ENCODE peak calls at places on chromosomes 1 and 21, in six cellular contexts. One of them, this sample, is unnamed.

GRCh38 chr1:180800945-180801344 is 111.8 kb upstream of the KIAA1614 start:
- DNase-seq in K562: no peak
- DNase-seq in HCT116: no peak
- DNase-seq in SK-N-SH: peak; percentile 12
- DNase-seq in GM12878: no peak
- DNase-seq in HepG2: no peak
- DNase-seq in this sample: no peak

GRCh38 chr1:77322061-77322900 is 40.5 kb downstream of the AK5 start:
- DNase-seq in K562: peak; percentile 10
- DNase-seq in HCT116: peak; percentile 51
- DNase-seq in SK-N-SH: no peak
- DNase-seq in GM12878: no peak
- DNase-seq in HepG2: peak; percentile 45
- DNase-seq in this sample: peak; percentile 9

GRCh38 chr1:204383163-204383904 is 23.6 kb upstream of the PLEKHA6 start:
- DNase-seq in K562: peak; percentile 27
- DNase-seq in HCT116: no peak
- DNase-seq in SK-N-SH: no peak
- DNase-seq in GM12878: no peak
- DNase-seq in HepG2: no peak
- DNase-seq in this sample: peak; percentile 39

GRCh38 chr1:225318706-225319575 is 108.9 kb downstream of the LBR start:
- DNase-seq in K562: peak; percentile 27
- DNase-seq in HCT116: peak; percentile 36
- DNase-seq in SK-N-SH: peak; percentile 42
- DNase-seq in GM12878: peak; percentile 2
- DNase-seq in HepG2: peak; percentile 54
- DNase-seq in this sample: no peak

GRCh38 chr1:115114308-115114707 is 25.0 kb upstream of the TSPAN2 start:
- DNase-seq in K562: no peak
- DNase-seq in HCT116: peak; percentile 29
- DNase-seq in SK-N-SH: peak; percentile 60
- DNase-seq in GM12878: no peak
- DNase-seq in HepG2: no peak
- DNase-seq in this sample: no peak

GRCh38 chr1:48677306-48678287 is 99.1 kb downstream of the BEND5 start:
- DNase-seq in K562: peak; percentile 42
- DNase-seq in HCT116: peak; percentile 37
- DNase-seq in SK-N-SH: peak; percentile 82
- DNase-seq in GM12878: no peak
- DNase-seq in HepG2: peak; percentile 56
- DNase-seq in this sample: peak; percentile 29

GRCh38 chr1:231359113-231359512 is 21.0 kb downstream of the SPRTN start:
- DNase-seq in K562: peak; percentile 16
- DNase-seq in HCT116: no peak
- DNase-seq in SK-N-SH: no peak
- DNase-seq in GM12878: no peak
- DNase-seq in HepG2: no peak
- DNase-seq in this sample: no peak

GRCh38 chr1:156648951-156649350 is 7.0 kb downstream of the BCAN start:
- DNase-seq in K562: no peak
- DNase-seq in HCT116: no peak
- DNase-seq in SK-N-SH: no peak
- DNase-seq in GM12878: no peak
- DNase-seq in HepG2: no peak
- DNase-seq in this sample: no peak

GRCh38 chr1:37951783-37952624 is 5.2 kb upstream of the INPP5B start:
- DNase-seq in K562: no peak
- DNase-seq in HCT116: no peak
- DNase-seq in SK-N-SH: no peak
- DNase-seq in GM12878: no peak
- DNase-seq in HepG2: no peak
- DNase-seq in this sample: no peak

GRCh38 chr1:17155257-17155895 is 36.1 kb upstream of the PADI2 start:
- DNase-seq in K562: no peak
- DNase-seq in HCT116: no peak
- DNase-seq in SK-N-SH: no peak
- DNase-seq in GM12878: no peak
- DNase-seq in HepG2: no peak
- DNase-seq in this sample: no peak

GRCh38 chr1:17161137-17161700 is 42.0 kb upstream of the PADI2 start:
- DNase-seq in K562: peak; percentile 21
- DNase-seq in HCT116: no peak
- DNase-seq in SK-N-SH: no peak
- DNase-seq in GM12878: no peak
- DNase-seq in HepG2: no peak
- DNase-seq in this sample: no peak

GRCh38 chr1:17158961-17159360 is 39.7 kb upstream of the PADI2 start:
- DNase-seq in K562: no peak
- DNase-seq in HCT116: no peak
- DNase-seq in SK-N-SH: no peak
- DNase-seq in GM12878: no peak
- DNase-seq in HepG2: no peak
- DNase-seq in this sample: no peak

GRCh38 chr1:17156108-17156507 is 36.9 kb upstream of the PADI2 start:
- DNase-seq in K562: no peak
- DNase-seq in HCT116: no peak
- DNase-seq in SK-N-SH: no peak
- DNase-seq in GM12878: peak; percentile 36
- DNase-seq in HepG2: no peak
- DNase-seq in this sample: no peak
- TF ChIP-seq SIN3A in K562: no peak
- TF ChIP-seq SIN3A in HCT116: no peak
- TF ChIP-seq SIN3A in SK-N-SH: no peak
- TF ChIP-seq SIN3A in GM12878: no peak
- TF ChIP-seq SIN3A in HepG2: no peak
- TF ChIP-seq SIN3A in this sample: no peak

GRCh38 chr21:32604484-32604883 is 7.7 kb downstream of the CFAP298 start:
- DNase-seq in K562: no peak
- DNase-seq in HCT116: no peak
- DNase-seq in SK-N-SH: no peak
- DNase-seq in GM12878: no peak
- DNase-seq in HepG2: no peak
- DNase-seq in this sample: peak; percentile 78
- TF ChIP-seq YY1 in K562: no peak
- TF ChIP-seq YY1 in HCT116: no peak
- TF ChIP-seq YY1 in SK-N-SH: no peak
- TF ChIP-seq YY1 in GM12878: no peak
- TF ChIP-seq YY1 in HepG2: no peak
- TF ChIP-seq YY1 in this sample: peak; percentile 80

DNA sequence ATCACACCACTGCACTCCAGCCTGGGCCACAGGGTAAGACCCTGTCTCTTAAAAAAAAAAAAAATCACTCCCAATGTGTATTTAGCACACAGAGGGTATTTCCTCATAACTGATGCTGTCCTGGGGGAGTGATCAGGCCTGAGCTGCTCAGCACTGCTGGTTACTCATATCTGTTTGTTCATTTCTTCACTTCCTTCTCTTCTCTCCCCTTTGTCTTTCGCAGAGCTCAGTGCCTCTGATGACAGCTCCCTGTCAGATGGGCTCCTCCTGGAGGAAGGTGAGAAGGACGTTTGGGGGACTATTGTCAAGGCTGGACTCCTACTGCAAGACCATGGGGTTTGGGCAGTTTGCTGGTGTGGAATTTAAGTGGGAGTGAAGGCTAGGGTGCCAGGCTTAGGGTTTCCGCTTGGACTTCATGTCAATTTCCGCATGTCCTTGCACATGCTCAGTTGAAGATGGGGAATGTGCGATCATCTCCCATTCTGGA is 13.0 kb downstream of the INAVA start:
- DNase-seq in K562: no peak
- DNase-seq in HCT116: no peak
- DNase-seq in SK-N-SH: no peak
- DNase-seq in GM12878: peak; percentile 67
- DNase-seq in HepG2: peak; percentile 90
- DNase-seq in this sample: no peak
- TF ChIP-seq SIN3A in K562: no peak
- TF ChIP-seq SIN3A in HCT116: no peak
- TF ChIP-seq SIN3A in SK-N-SH: no peak
- TF ChIP-seq SIN3A in GM12878: no peak
- TF ChIP-seq SIN3A in HepG2: no peak
- TF ChIP-seq SIN3A in this sample: no peak

GRCh38 chr1:222546091-222546490 is 1.8 kb downstream of the HHIPL2 start:
- DNase-seq in K562: no peak
- DNase-seq in HCT116: no peak
- DNase-seq in SK-N-SH: no peak
- DNase-seq in GM12878: no peak
- DNase-seq in HepG2: peak; percentile 3
- DNase-seq in this sample: no peak

GRCh38 chr1:222547260-222547614 is 667 bp downstream of the HHIPL2 start:
- DNase-seq in K562: no peak
- DNase-seq in HCT116: no peak
- DNase-seq in SK-N-SH: no peak
- DNase-seq in GM12878: no peak
- DNase-seq in HepG2: no peak
- DNase-seq in this sample: no peak

GRCh38 chr1:222546548-222547259 is 1.2 kb downstream of the HHIPL2 start:
- DNase-seq in K562: no peak
- DNase-seq in HCT116: no peak
- DNase-seq in SK-N-SH: peak; percentile 66
- DNase-seq in GM12878: no peak
- DNase-seq in HepG2: peak; percentile 29
- DNase-seq in this sample: no peak

GRCh38 chr1:222543817-222544216 is 4.1 kb downstream of the HHIPL2 start:
- DNase-seq in K562: no peak
- DNase-seq in HCT116: peak; percentile 8
- DNase-seq in SK-N-SH: no peak
- DNase-seq in GM12878: no peak
- DNase-seq in HepG2: peak; percentile 70
- DNase-seq in this sample: no peak

GRCh38 chr1:222547944-222548671 is at the start of gene HHIPL2:
- DNase-seq in K562: no peak
- DNase-seq in HCT116: no peak
- DNase-seq in SK-N-SH: no peak
- DNase-seq in GM12878: no peak
- DNase-seq in HepG2: no peak
- DNase-seq in this sample: no peak
- TF ChIP-seq YY1 in K562: no peak
- TF ChIP-seq YY1 in HCT116: no peak
- TF ChIP-seq YY1 in SK-N-SH: no peak
- TF ChIP-seq YY1 in GM12878: no peak
- TF ChIP-seq YY1 in HepG2: no peak
- TF ChIP-seq YY1 in this sample: no peak

GRCh38 chr1:226364129-226364899 is 43.6 kb downstream of the PARP1 start:
- DNase-seq in K562: no peak
- DNase-seq in HCT116: no peak
- DNase-seq in SK-N-SH: peak; percentile 82
- DNase-seq in GM12878: no peak
- DNase-seq in HepG2: no peak
- DNase-seq in this sample: no peak

GRCh38 chr1:226362891-226363447 is 44.9 kb downstream of the PARP1 start:
- DNase-seq in K562: no peak
- DNase-seq in HCT116: no peak
- DNase-seq in SK-N-SH: no peak
- DNase-seq in GM12878: no peak
- DNase-seq in HepG2: no peak
- DNase-seq in this sample: no peak

GRCh38 chr1:226365166-226365565 is 42.7 kb downstream of the PARP1 start:
- DNase-seq in K562: no peak
- DNase-seq in HCT116: no peak
- DNase-seq in SK-N-SH: peak; percentile 57
- DNase-seq in GM12878: no peak
- DNase-seq in HepG2: no peak
- DNase-seq in this sample: no peak

GRCh38 chr1:226366290-226366689 is 41.6 kb downstream of the PARP1 start:
- DNase-seq in K562: no peak
- DNase-seq in HCT116: no peak
- DNase-seq in SK-N-SH: peak; percentile 40
- DNase-seq in GM12878: no peak
- DNase-seq in HepG2: no peak
- DNase-seq in this sample: no peak

DNA sequence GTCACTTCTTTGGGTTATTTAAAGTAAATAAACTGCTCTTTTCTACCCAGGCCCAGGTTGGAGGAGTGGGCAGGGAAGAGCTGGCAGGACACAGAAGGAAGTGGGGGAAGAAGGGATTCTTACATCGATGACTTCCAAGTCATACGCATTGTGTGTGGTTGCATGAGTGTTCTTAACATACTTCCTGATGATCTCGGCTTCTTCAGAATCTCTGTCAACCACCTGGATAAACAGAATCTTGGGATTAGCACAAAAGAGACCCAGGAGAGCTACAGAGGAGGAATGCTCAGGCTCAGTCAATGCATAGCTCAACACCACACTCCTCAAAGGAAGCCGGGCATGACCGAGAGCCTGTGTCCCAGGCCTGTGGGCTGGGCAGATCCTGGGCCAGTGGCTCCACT is 42.1 kb downstream of the PARP1 start:
- DNase-seq in K562: no peak
- DNase-seq in HCT116: no peak
- DNase-seq in SK-N-SH: no peak
- DNase-seq in GM12878: no peak
- DNase-seq in HepG2: no peak
- DNase-seq in this sample: no peak
- TF ChIP-seq SIN3A in K562: no peak
- TF ChIP-seq SIN3A in HCT116: no peak
- TF ChIP-seq SIN3A in SK-N-SH: no peak
- TF ChIP-seq SIN3A in GM12878: no peak
- TF ChIP-seq SIN3A in HepG2: no peak
- TF ChIP-seq SIN3A in this sample: no peak